ENCODE peak calls at places on chromosome 6, in ten cellular contexts. Z, W, R, P, O, H, T, A, B and L are unnamed samples. For H3K27me3, the result is how much of the 10 kb centered on the place peaks cover.

GRCh38 chr6:56246941-56247653 is at the start of gene COL21A1:
- DNase-seq in Z (peak), W (peak), R (peak), P (peak), O (no peak), H (peak), T (peak), A (peak), B (peak), L (peak)

GRCh38 chr6:24596717-24597116 is 49.3 kb downstream of the KIAA0319 start:
- DNase-seq in Z (no peak), W (no peak), R (no peak), P (no peak), O (no peak), H (no peak), T (no peak), A (no peak), B (no peak), L (no peak)

GRCh38 chr6:12608874-12609273 is 107.7 kb upstream of the PHACTR1 start:
- DNase-seq in Z (no peak), W (no peak), R (peak), P (no peak), O (no peak), H (no peak), T (no peak), A (no peak), B (no peak), L (no peak)

GRCh38 chr6:138564170-138564721 is 65.0 kb upstream of the NHSL1 start:
- DNase-seq in Z (no peak), W (no peak), R (no peak), P (no peak), O (no peak), H (no peak), T (no peak), A (no peak), B (no peak), L (no peak)

GRCh38 chr6:77055711-77056110 is 407.6 kb downstream of the HTR1B start:
- DNase-seq in Z (no peak), W (no peak), R (no peak), P (no peak), O (no peak), H (no peak), T (no peak), A (no peak), B (no peak), L (no peak)

GRCh38 chr6:7731289-7731688 is 5.4 kb downstream of the BMP6 start:
- DNase-seq in Z (no peak), W (no peak), R (peak), P (no peak), O (no peak), H (no peak), T (no peak), A (no peak), B (no peak), L (no peak)

GRCh38 chr6:102562713-102563112 is 1169.2 kb downstream of the GRIK2 start:
- DNase-seq in Z (no peak), W (no peak), R (no peak), P (no peak), O (no peak), H (peak), T (no peak), A (no peak), B (no peak), L (no peak)

GRCh38 chr6:87756858-87757257 is 54.8 kb upstream of the AKIRIN2 start:
- DNase-seq in Z (peak), W (peak), R (peak), P (no peak), O (peak), H (peak), T (no peak), A (no peak), B (no peak), L (no peak)

GRCh38 chr6:163878656-163879055 is 464.1 kb downstream of the QKI start:
- DNase-seq in Z (no peak), W (no peak), R (no peak), P (no peak), O (no peak), H (no peak), T (no peak), A (no peak), B (no peak), L (no peak)

GRCh38 chr6:98904096-98904495 is 43.6 kb downstream of the FBXL4 start:
- DNase-seq in Z (no peak), W (peak), R (peak), P (no peak), O (no peak), H (peak), T (no peak), A (no peak), B (no peak), L (no peak)

GRCh38 chr6:144330588-144330987 is 45.5 kb downstream of the UTRN start:
- DNase-seq in Z (peak), W (no peak), R (no peak), P (no peak), O (no peak), H (no peak), T (peak), A (no peak), B (no peak), L (no peak)

GRCh38 chr6:165183071-165183470 is 126.3 kb downstream of the C6orf118 start:
- DNase-seq in Z (no peak), W (no peak), R (no peak), P (no peak), O (no peak), H (no peak), T (no peak), A (no peak), B (no peak), L (no peak)

GRCh38 chr6:159282351-159282750 is 113.2 kb downstream of the FNDC1 start:
- DNase-seq in Z (no peak), W (no peak), R (no peak), P (no peak), O (no peak), H (no peak), T (no peak), A (no peak), B (no peak), L (no peak)

GRCh38 chr6:21741221-21742109 is 147.9 kb downstream of the SOX4 start:
- DNase-seq in Z (peak), W (peak), R (peak), P (no peak), O (no peak), H (peak), T (no peak), A (no peak), B (no peak), L (no peak)

GRCh38 chr6:99945995-99946394 is 48.0 kb downstream of the MCHR2 start:
- DNase-seq in Z (no peak), W (no peak), R (no peak), P (no peak), O (no peak), H (no peak), T (no peak), A (no peak), B (no peak), L (no peak)

GRCh38 chr6:161694995-161695394 is 421.1 kb upstream of the AGPAT4 start:
- DNase-seq in Z (peak), W (peak), R (peak), P (no peak), O (no peak), H (peak), T (peak), A (no peak), B (no peak), L (no peak)

GRCh38 chr6:5813625-5814027 is 193.1 kb downstream of the NRN1 start:
- DNase-seq in Z (no peak), W (no peak), R (no peak), P (no peak), O (no peak), H (no peak), T (no peak), A (no peak), B (no peak), L (no peak)

GRCh38 chr6:80214436-80215022 is 108.1 kb downstream of the BCKDHB start:
- DNase-seq in Z (peak), W (peak), R (peak), P (no peak), O (peak), H (peak), T (peak), A (no peak), B (no peak), L (peak)

GRCh38 chr6:146915671-146916127 is 288.5 kb upstream of the STXBP5 start:
- DNase-seq in Z (no peak), W (no peak), R (peak), P (no peak), O (no peak), H (peak), T (no peak), A (no peak), B (no peak), L (no peak)

GRCh38 chr6:13873288-13874190 is 51.2 kb upstream of the RNF182 start:
- DNase-seq in Z (peak), W (peak), R (peak), P (peak), O (no peak), H (no peak), T (peak), A (peak), B (peak), L (peak)

GRCh38 chr6:89347825-89348224 is 4.7 kb downstream of the UBE2J1 start:
- DNase-seq in Z (no peak), W (no peak), R (peak), P (no peak), O (no peak), H (peak), T (no peak), A (no peak), B (no peak), L (no peak)

GRCh38 chr6:13453771-13454251 is 33.6 kb downstream of the GFOD1 start:
- DNase-seq in Z (no peak), W (no peak), R (peak), P (no peak), O (no peak), H (peak), T (no peak), A (no peak), B (no peak), L (no peak)

GRCh38 chr6:85923013-85923430 is 280.3 kb upstream of the SYNCRIP start:
- DNase-seq in Z (peak), W (peak), R (peak), P (no peak), O (peak), H (peak), T (peak), A (no peak), B (no peak), L (no peak)

GRCh38 chr6:158514176-158514575 is 45.7 kb upstream of the TMEM181 start:
- DNase-seq in Z (no peak), W (no peak), R (no peak), P (no peak), O (no peak), H (no peak), T (no peak), A (no peak), B (no peak), L (no peak)

GRCh38 chr6:46323312-46323965 is 152.7 kb upstream of the ENPP5 start:
- DNase-seq in Z (no peak), W (no peak), R (no peak), P (no peak), O (no peak), H (peak), T (no peak), A (no peak), B (peak), L (no peak)

GRCh38 chr6:141050470-141050869 is 1082.3 kb upstream of the GJE1 start:
- DNase-seq in Z (no peak), W (no peak), R (no peak), P (no peak), O (no peak), H (peak), T (no peak), A (no peak), B (no peak), L (no peak)

GRCh38 chr6:110633731-110634130 is 157.3 kb upstream of the SLC22A16 start:
- DNase-seq in Z (no peak), W (no peak), R (no peak), P (no peak), O (no peak), H (no peak), T (no peak), A (no peak), B (no peak), L (no peak)

GRCh38 chr6:142857609-142858195 is 87.3 kb downstream of the HIVEP2 start:
- DNase-seq in Z (no peak), W (no peak), R (no peak), P (no peak), O (no peak), H (no peak), T (peak), A (no peak), B (no peak), L (no peak)

GRCh38 chr6:113936093-113936934 is 34.6 kb downstream of the HDAC2 start:
- DNase-seq in Z (peak), W (peak), R (peak), P (no peak), O (peak), H (peak), T (peak), A (no peak), B (no peak), L (peak)

GRCh38 chr6:139129284-139129683 is 5.6 kb upstream of the HECA start:
- DNase-seq in Z (no peak), W (no peak), R (no peak), P (no peak), O (no peak), H (peak), T (no peak), A (no peak), B (no peak), L (no peak)

GRCh38 chr6:1461207-1461606 is 71.8 kb downstream of the FOXF2 start:
- DNase-seq in Z (no peak), W (no peak), R (no peak), P (no peak), O (no peak), H (peak), T (no peak), A (no peak), B (no peak), L (no peak)

GRCh38 chr6:62623851-62624532 is 338.0 kb upstream of the KHDRBS2 start:
- DNase-seq in Z (no peak), W (no peak), R (no peak), P (no peak), O (no peak), H (no peak), T (no peak), A (no peak), B (no peak), L (no peak)

GRCh38 chr6:35443341-35444030 is 8.7 kb upstream of the FANCE start:
- DNase-seq in Z (no peak), W (peak), R (no peak), P (no peak), O (no peak), H (no peak), T (no peak), A (no peak), B (no peak), L (no peak)

GRCh38 chr6:56902551-56903464 is 52.1 kb upstream of the BEND6 start:
- DNase-seq in Z (peak), W (peak), R (peak), P (no peak), O (peak), H (peak), T (peak), A (no peak), B (peak), L (no peak)

GRCh38 chr6:14665827-14666724 is 548.5 kb downstream of the CD83 start:
- DNase-seq in Z (no peak), W (no peak), R (no peak), P (no peak), O (peak), H (peak), T (no peak), A (no peak), B (no peak), L (peak)

GRCh38 chr6:117928833-117929232 is 21.8 kb downstream of the SLC35F1 start:
- DNase-seq in Z (no peak), W (no peak), R (no peak), P (no peak), O (no peak), H (no peak), T (no peak), A (no peak), B (no peak), L (no peak)

GRCh38 chr6:81938014-81938761 is 185.7 kb upstream of the TENT5A start:
- DNase-seq in Z (peak), W (peak), R (peak), P (no peak), O (peak), H (peak), T (no peak), A (no peak), B (no peak), L (no peak)

GRCh38 chr6:48567016-48567415 is 456.0 kb upstream of the PTCHD4 start:
- DNase-seq in Z (no peak), W (no peak), R (no peak), P (no peak), O (no peak), H (peak), T (no peak), A (no peak), B (no peak), L (no peak)

DNA sequence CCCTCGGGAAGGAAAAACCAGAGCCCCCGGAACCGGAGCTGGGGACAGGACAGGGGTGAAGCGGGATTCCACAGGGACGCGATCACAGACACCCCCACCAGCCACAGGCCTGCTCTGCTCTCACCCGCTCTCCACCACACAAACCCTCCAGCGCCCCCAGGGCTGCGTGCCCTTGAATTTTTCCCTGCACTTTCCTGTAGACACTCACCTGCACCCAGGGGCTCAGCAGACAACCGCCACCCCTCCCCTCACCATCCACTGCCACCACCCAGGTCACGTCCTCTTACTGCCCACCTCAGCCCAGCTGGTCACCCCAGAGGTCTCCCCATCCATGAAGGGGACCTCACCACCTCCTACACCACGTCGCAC is 631 bp downstream of the ULBP2 start:
- DNase-seq in Z (no peak), W (no peak), R (no peak), P (no peak), O (no peak), H (no peak), T (no peak), A (no peak), B (no peak), L (no peak)
- H3K27me3 ChIP-seq in Z (under half), W (under half), R (under half), P (under half), O (under half), H (under half), T (half or more), A (under half), B (under half), L (under half)

DNA sequence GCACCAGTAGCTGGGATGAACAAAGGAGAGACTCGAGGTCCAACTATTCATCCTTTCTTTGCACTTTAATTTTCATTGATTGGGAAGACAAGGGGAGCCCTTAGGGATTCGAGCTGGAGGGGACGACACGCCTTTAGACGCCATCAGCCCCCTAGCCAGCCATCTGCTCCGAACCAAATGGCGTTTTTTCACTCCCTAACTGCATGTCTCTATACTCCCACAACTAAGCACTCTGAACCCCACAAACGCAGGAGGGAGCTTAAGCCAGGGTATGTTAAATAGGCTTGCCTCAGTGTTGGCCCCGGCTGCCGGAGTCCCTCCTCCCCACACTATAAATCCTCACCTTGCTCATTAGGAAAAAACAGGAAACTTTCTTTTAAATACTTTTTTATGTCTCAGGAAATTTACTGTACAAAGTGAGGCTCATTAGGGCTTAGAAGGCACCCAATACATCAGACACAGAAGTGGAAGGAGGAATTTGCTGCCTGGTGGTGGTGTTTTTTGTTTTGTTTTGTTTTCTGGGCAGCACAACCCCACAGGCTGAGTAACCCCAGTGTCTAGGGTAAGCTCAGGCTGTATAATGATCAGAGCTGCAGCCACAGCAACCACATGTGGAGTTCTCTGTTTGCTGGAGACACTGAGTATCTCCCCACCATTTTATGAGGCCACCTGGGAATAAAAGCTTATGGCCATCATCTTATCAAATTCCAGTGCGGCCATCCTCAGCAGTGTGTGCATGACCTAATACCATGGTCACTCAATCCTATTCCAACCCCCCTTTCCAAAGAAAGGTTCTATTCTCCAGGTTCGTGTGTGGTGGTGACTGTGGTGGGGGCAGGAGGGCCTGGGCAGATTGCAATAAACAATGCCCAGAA is 3.2 kb upstream of the DLL1 start:
- DNase-seq in Z (no peak), W (no peak), R (no peak), P (no peak), O (no peak), H (no peak), T (peak), A (no peak), B (no peak), L (no peak)
- H3K27me3 ChIP-seq in Z (half or more), W (half or more), R (under half), P (under half), O (half or more), H (half or more), T (half or more), A (half or more), B (under half), L (under half)

DNA sequence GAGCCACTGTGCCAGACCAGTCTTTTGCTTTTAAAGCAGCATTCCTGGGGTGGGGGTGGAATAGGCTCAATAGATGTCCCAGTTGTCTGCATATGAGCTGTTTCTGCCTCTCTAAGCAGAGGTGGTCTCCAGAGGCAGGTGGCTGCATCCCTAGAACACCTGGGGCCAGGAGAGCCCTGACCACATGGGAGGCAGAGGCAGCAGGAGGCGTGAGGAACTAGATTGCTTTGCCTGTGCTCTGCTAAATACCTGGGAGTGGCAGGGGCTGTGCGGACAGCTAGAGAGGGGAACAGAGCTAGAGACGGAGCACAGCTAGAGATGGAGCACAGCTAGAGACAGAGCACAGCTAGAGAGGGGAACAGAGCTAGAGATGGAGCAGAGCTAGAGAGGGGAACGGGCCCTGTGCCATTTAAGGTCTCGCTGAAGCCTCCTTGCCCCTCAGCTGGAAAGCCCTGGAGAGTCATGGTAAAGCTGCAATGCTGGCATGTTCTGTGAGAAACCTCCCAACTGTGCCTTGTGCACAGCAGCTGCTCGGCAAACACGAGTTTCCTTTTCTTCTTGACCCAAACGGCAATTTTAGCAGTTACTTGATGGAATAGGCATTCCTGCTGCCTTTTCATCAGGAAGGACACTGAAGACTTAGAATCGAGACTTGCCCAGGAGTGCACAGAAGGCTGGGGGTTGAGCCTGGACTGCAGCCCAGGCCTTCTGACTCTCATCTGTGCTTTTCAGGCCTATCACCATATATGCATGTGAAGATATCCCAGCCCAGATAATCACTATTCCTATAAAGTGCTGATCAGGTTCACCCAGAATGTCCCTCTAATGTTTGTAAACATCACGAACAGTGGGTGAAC is 28.9 kb upstream of the CLDN20 start:
- DNase-seq in Z (no peak), W (no peak), R (no peak), P (no peak), O (no peak), H (peak), T (no peak), A (no peak), B (no peak), L (no peak)
- H3K27me3 ChIP-seq in Z (under half), W (under half), R (under half), P (under half), O (under half), H (under half), T (under half), A (under half), B (under half), L (under half)

GRCh38 chr6:40599580-40599979 is 12.4 kb upstream of the LRFN2 start:
- DNase-seq in Z (no peak), W (no peak), R (no peak), P (no peak), O (no peak), H (no peak), T (peak), A (no peak), B (no peak), L (no peak)

DNA sequence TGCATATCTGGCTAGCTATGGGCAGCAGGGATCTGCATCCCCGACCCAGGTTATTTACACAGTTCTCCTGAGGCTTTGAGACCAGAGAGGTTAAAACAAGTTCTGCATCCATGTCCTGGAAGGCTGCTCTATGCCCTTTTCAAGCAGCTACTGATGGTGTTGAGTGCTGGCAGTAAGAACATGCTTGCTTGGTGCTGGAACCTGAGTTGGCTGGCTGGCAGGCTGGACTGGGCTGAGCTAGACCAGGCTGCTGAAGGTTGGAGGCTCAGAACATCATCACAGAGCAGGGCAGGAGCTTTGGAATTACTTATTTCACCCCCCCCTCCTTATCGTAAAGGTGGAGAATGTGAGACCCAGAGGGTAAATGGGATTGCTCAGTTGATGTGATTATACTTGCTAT is 16.9 kb upstream of the LRFN2 start:
- DNase-seq in Z (no peak), W (no peak), R (no peak), P (no peak), O (no peak), H (no peak), T (no peak), A (no peak), B (no peak), L (no peak)
- H3K27me3 ChIP-seq in Z (under half), W (under half), R (under half), P (under half), O (under half), H (under half), T (under half), A (under half), B (under half), L (under half)